ENCODE peak calls at places on chromosome 3, in four cellular contexts. A is activated CD8-positive, alpha-beta T cell treated with anti-CD3 and anti-CD28 coated beads for 36 hours; M is astrocyte of the spinal cord; T is fibroblast of the aortic adventitia. S is an unnamed sample.

GRCh38 chr3:142270407-142270806 is 45.0 kb upstream of the GK5 start:
- DNase-seq in A (peak; percentile 23), M (no peak), T (no peak), S (no peak)

GRCh38 chr3:146274833-146275232 is 23.9 kb upstream of the PLSCR4 start:
- DNase-seq in A (no peak), M (peak; percentile 83), T (peak; percentile 98), S (no peak)

GRCh38 chr3:134081211-134081610 is 51.5 kb upstream of the SLCO2A1 start:
- DNase-seq in A (no peak), M (no peak), T (no peak), S (no peak)

GRCh38 chr3:185215873-185216586 is 37.8 kb downstream of the EHHADH start:
- DNase-seq in A (no peak), M (peak; percentile 60), T (peak; percentile 45), S (no peak)

GRCh38 chr3:156643729-156644389 is 30.5 kb upstream of the TIPARP start:
- DNase-seq in A (peak; percentile 61), M (peak; percentile 48), T (no peak), S (no peak)

GRCh38 chr3:53077476-53078220 is 31.8 kb upstream of the SFMBT1 start:
- DNase-seq in A (no peak), M (no peak), T (no peak), S (no peak)

GRCh38 chr3:63724987-63725386 is 72.5 kb downstream of the SNTN start:
- DNase-seq in A (no peak), M (peak; percentile 86), T (peak; percentile 89), S (no peak)

GRCh38 chr3:98986073-98986472 is 84.6 kb upstream of the DCBLD2 start:
- DNase-seq in A (no peak), M (peak; percentile 87), T (peak; percentile 86), S (no peak)

GRCh38 chr3:175383366-175383765 is 524.2 kb downstream of the NAALADL2 start:
- DNase-seq in A (no peak), M (no peak), T (peak; percentile 45), S (no peak)

GRCh38 chr3:133838296-133838789 is 32.7 kb downstream of the SRPRB start:
- DNase-seq in A (no peak), M (no peak), T (no peak), S (no peak)

GRCh38 chr3:69669070-69669469 is 70.2 kb upstream of the MITF start:
- DNase-seq in A (no peak), M (no peak), T (no peak), S (no peak)

GRCh38 chr3:72338942-72339749 is 509.1 kb downstream of the SHQ1 start:
- DNase-seq in A (peak; percentile 78), M (peak; percentile 91), T (peak; percentile 87), S (no peak)

GRCh38 chr3:13416002-13416793 is 3.9 kb downstream of the NUP210 start:
- DNase-seq in A (peak; percentile 65), M (no peak), T (no peak), S (no peak)

GRCh38 chr3:52171577-52172261 is 17.5 kb upstream of the POC1A start:
- DNase-seq in A (no peak), M (peak; percentile 6), T (peak; percentile 75), S (no peak)

GRCh38 chr3:139574026-139574947 is 34.7 kb upstream of the RBP1 start:
- DNase-seq in A (no peak), M (no peak), T (peak; percentile 25), S (no peak)

GRCh38 chr3:157290761-157291160 is 130.8 kb upstream of the CCNL1 start:
- DNase-seq in A (no peak), M (peak; percentile 63), T (peak; percentile 98), S (no peak)

GRCh38 chr3:8663177-8664061 is 18.8 kb upstream of the SSUH2 start:
- DNase-seq in A (peak; percentile 70), M (peak; percentile 68), T (peak; percentile 75), S (no peak)

GRCh38 chr3:95813261-95813660 is 1001.1 kb upstream of the EPHA6 start:
- DNase-seq in A (no peak), M (peak; percentile 1), T (peak; percentile 17), S (no peak)

GRCh38 chr3:120145498-120146285 is 51.4 kb upstream of the GSK3B start:
- DNase-seq in A (peak; percentile 54), M (peak; percentile 44), T (peak; percentile 76), S (no peak)

DNA sequence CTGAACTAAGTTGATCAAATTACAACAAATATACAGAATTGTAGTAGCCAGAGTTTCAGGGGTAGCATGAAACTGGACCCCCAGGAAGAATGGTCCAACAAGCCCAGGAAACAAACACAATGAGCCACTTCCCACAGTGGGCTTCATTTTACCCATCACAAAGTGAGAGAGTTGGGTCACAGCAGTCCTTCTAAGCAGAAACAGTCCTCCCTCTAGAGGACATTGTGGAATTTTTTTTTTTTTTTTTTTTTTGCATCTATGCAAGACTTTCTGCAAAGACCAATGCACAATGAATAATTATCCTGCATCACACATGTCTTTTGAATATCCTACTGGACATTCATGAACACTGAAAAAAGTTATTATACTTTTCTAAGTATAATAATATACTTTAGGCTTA is 73.8 kb upstream of the ATP13A5 start:
- DNase-seq in A (no peak), M (no peak), T (no peak), S (no peak)
- TF ChIP-seq CTCF in A (no peak), M (peak; percentile 25), T (peak; percentile 19), S (no peak)

GRCh38 chr3:170735821-170736220 is 134.2 kb downstream of the RPL22L1 start:
- DNase-seq in A (no peak), M (no peak), T (no peak), S (no peak)

GRCh38 chr3:170732660-170733245 is 137.2 kb downstream of the RPL22L1 start:
- DNase-seq in A (no peak), M (no peak), T (peak; percentile 56), S (no peak)

GRCh38 chr3:170731281-170731680 is 138.7 kb downstream of the RPL22L1 start:
- DNase-seq in A (no peak), M (peak; percentile 42), T (no peak), S (no peak)

GRCh38 chr3:170734737-170735070 is 135.3 kb downstream of the RPL22L1 start:
- DNase-seq in A (no peak), M (no peak), T (no peak), S (no peak)

DNA sequence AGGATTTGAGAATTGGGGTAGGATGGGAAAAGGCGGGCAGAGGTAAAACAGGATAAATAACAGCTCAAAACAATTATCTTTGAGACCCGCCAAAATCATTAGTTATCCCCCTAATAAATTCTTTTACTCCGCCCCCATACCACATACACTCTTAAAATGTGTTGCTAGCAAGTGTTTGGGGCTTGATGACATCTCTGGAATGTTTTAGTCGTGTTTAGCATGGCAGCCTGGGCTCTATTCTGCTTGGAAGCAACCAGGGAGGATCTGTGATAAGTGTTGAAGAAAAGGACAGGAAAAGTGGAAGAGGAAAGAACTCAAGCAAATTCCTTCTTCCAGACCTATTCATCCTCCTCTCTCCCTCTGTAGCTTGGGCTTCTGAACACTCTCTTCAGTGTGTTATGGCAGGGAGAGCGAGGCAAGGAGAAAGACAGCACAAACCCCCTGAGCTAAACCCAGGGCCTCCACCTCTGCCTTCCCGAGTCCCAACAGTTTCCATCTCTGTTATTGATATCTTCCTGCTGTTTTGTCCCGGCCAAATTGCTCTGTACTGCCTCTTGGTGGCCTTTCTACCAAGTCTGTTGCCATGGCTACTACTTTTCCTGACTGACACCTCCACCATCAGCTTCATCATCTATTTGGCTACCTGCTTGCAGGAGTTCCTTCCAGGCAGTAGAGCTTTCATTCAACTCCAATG is 135.8 kb downstream of the RPL22L1 start:
- DNase-seq in A (no peak), M (no peak), T (no peak), S (no peak)
- TF ChIP-seq CTCF in A (no peak), M (no peak), T (no peak), S (no peak)

GRCh38 chr3:129352045-129352444 is 73.4 kb downstream of the HMCES start:
- DNase-seq in A (peak; percentile 27), M (no peak), T (no peak), S (no peak)
- TF ChIP-seq CTCF in A (peak; percentile 47), M (no peak), T (no peak), S (no peak)

DNA sequence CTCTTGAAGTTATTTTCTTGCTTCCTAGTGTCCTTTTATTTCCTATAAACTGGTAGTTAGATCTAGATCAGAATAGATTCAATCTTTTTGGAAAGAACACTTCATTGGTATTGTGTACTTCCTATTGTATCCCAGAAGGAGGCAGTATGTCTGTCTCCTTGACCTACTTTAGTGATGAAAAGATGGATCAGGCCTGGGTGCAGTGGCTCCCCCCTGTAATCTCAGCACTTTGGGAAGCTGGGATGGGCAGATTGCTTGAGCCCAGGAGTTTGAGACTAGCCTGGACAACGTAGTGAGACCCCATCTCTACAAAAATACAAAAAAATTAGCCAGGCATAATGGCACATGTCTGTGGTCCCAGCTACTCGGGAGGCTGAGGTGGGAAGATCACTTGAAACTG is 12.0 kb downstream of the BSN start:
- DNase-seq in A (no peak), M (no peak), T (peak; percentile 10), S (no peak)
- TF ChIP-seq CTCF in A (peak; percentile 37), M (peak; percentile 36), T (peak; percentile 36), S (no peak)

DNA sequence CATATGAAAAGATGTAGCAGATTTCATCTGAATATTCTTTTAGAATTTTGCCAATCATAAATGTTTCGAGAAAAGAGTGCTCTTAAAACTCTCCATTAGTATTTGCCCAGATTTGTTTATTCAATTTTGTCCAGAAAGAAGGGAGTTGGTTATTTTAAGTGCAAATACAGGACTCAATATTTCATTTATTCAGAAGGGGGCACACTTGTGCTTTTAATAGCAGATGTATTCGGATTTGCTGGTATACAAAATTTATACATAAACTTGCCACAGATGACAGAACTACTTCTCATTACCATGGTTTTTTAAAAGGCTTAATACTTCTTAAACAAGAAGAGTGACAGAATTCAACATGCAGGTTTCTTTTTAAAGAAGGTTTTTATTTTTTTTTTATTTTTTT is 69.8 kb upstream of the GRM7 start:
- DNase-seq in A (no peak), M (peak; percentile 40), T (no peak), S (no peak)
- TF ChIP-seq CTCF in A (no peak), M (peak; percentile 26), T (no peak), S (no peak)

S was measured in activated B cell treated with CpG ODN at 0.5 μM for 24 hours.